ENCODE peak calls at places on chromosomes 12 and 14, in seven cellular contexts. Y is cardiac muscle cell, S is AG04450, O is A549, J is AG09309, Q is lower lobe of right lung, M is brain microvascular endothelial cell. V is an unnamed sample.
A peak's percentile ranks its signal among the peaks of the same experiment; 100 is the strongest.

GRCh38 chr14:102849522-102850379 is 72.5 kb downstream of the TRAF3 start:
- DNase-seq in Y (peak; percentile 19), S (no peak), O (no peak), J (no peak), Q (no peak), M (no peak), V (no peak)

GRCh38 chr12:56810918-56811317 is 47.8 kb downstream of the HSD17B6 start:
- DNase-seq in Y (no peak), S (no peak), O (no peak), J (no peak), Q (no peak), M (no peak), V (no peak)

GRCh38 chr14:101005447-101005846 is 101.9 kb upstream of the RTL1 start:
- DNase-seq in Y (no peak), S (no peak), O (no peak), J (no peak), Q (peak; percentile 78), M (no peak), V (no peak)

GRCh38 chr12:38907171-38907923 is 2.0 kb upstream of the CPNE8 start:
- DNase-seq in Y (no peak), S (no peak), O (no peak), J (no peak), Q (no peak), M (no peak), V (no peak)

GRCh38 chr12:41242613-41243012 is 54.5 kb downstream of the PDZRN4 start:
- DNase-seq in Y (no peak), S (no peak), O (no peak), J (no peak), Q (no peak), M (no peak), V (no peak)

GRCh38 chr14:76268013-76268376 is 107.9 kb upstream of the ESRRB start:
- DNase-seq in Y (no peak), S (no peak), O (no peak), J (no peak), Q (no peak), M (no peak), V (no peak)

GRCh38 chr12:94863286-94863685 is 140.2 kb downstream of the NDUFA12 start:
- DNase-seq in Y (peak; percentile 8), S (no peak), O (no peak), J (no peak), Q (no peak), M (no peak), V (no peak)

GRCh38 chr12:52865090-52865944 is 16.5 kb upstream of the KRT78 start:
- DNase-seq in Y (peak; percentile 83), S (peak; percentile 47), O (peak; percentile 92), J (no peak), Q (peak; percentile 68), M (peak; percentile 56), V (peak; percentile 49)

GRCh38 chr12:114504311-114504710 is 98.4 kb upstream of the TBX5 start:
- DNase-seq in Y (no peak), S (no peak), O (no peak), J (no peak), Q (no peak), M (no peak), V (no peak)

GRCh38 chr12:94074970-94075695 is 73.2 kb upstream of the PLXNC1 start:
- DNase-seq in Y (peak; percentile 97), S (peak; percentile 71), O (peak; percentile 66), J (peak; percentile 91), Q (peak; percentile 62), M (peak; percentile 76), V (peak; percentile 62)

GRCh38 chr14:89444536-89445125 is 27.6 kb upstream of the FOXN3 start:
- DNase-seq in Y (peak; percentile 47), S (no peak), O (no peak), J (no peak), Q (no peak), M (no peak), V (no peak)

GRCh38 chr12:47740536-47741339 is 15.4 kb upstream of the ENDOU start:
- DNase-seq in Y (no peak), S (no peak), O (no peak), J (no peak), Q (no peak), M (no peak), V (no peak)

GRCh38 chr12:110245278-110245868 is 35.7 kb upstream of the ATP2A2 start:
- DNase-seq in Y (no peak), S (no peak), O (peak; percentile 73), J (no peak), Q (peak; percentile 58), M (no peak), V (no peak)

GRCh38 chr14:102323102-102323501 is 3.6 kb downstream of the ZNF839 start:
- DNase-seq in Y (peak; percentile 90), S (peak; percentile 57), O (peak; percentile 79), J (peak; percentile 77), Q (peak; percentile 71), M (peak; percentile 79), V (peak; percentile 63)

GRCh38 chr12:53326460-53327185 is 5.2 kb upstream of the AAAS start:
- DNase-seq in Y (no peak), S (no peak), O (no peak), J (no peak), Q (no peak), M (no peak), V (no peak)

GRCh38 chr12:24915501-24915900 is 33.4 kb downstream of the BCAT1 start:
- DNase-seq in Y (no peak), S (no peak), O (no peak), J (no peak), Q (no peak), M (no peak), V (no peak)

GRCh38 chr12:71804505-71804904 is 35.1 kb upstream of the TBC1D15 start:
- DNase-seq in Y (no peak), S (no peak), O (peak; percentile 25), J (no peak), Q (no peak), M (no peak), V (no peak)

GRCh38 chr14:91361236-91361811 is 56.3 kb downstream of the CCDC88C start:
- DNase-seq in Y (peak; percentile 92), S (no peak), O (no peak), J (peak; percentile 77), Q (peak; percentile 72), M (no peak), V (no peak)

GRCh38 chr12:14059538-14059937 is 78.1 kb upstream of the GRIN2B start:
- DNase-seq in Y (no peak), S (no peak), O (no peak), J (no peak), Q (no peak), M (no peak), V (no peak)

GRCh38 chr14:89504602-89505320 is 87.7 kb upstream of the FOXN3 start:
- DNase-seq in Y (peak; percentile 50), S (no peak), O (no peak), J (peak; percentile 58), Q (peak; percentile 63), M (peak; percentile 59), V (peak; percentile 33)

GRCh38 chr14:100839573-100840175 is 13.8 kb downstream of the MEG3 start:
- DNase-seq in Y (no peak), S (no peak), O (no peak), J (no peak), Q (peak; percentile 38), M (no peak), V (no peak)

GRCh38 chr14:97218713-97219355 is 421.7 kb downstream of the VRK1 start:
- DNase-seq in Y (no peak), S (no peak), O (peak; percentile 2), J (no peak), Q (no peak), M (no peak), V (no peak)

GRCh38 chr14:97215263-97215969 is 418.2 kb downstream of the VRK1 start:
- DNase-seq in Y (no peak), S (no peak), O (no peak), J (no peak), Q (no peak), M (no peak), V (no peak)

GRCh38 chr14:97219356-97220017 is 422.3 kb downstream of the VRK1 start:
- DNase-seq in Y (no peak), S (no peak), O (no peak), J (no peak), Q (no peak), M (no peak), V (no peak)

GRCh38 chr14:97217094-97217885 is 420.1 kb downstream of the VRK1 start:
- DNase-seq in Y (no peak), S (no peak), O (no peak), J (no peak), Q (no peak), M (no peak), V (no peak)

DNA sequence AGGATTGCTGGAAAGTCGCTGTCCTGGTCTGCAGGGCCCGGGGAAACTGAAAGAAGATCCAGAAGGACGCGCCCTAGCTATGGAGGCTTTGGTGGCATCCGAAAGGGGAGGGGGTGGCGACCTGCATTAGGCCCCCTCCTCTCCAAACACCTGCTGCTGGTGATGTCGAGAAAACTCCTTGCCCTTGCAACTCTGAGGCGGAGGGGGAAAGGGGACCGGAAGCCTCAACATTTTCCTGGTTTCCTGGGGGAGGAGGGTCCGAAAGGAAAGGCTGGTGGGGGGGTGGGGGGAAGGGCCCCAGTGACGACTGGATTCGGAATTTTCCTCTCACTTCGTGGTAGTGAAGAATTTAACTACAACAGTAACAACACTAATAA is 421.1 kb downstream of the VRK1 start:
- DNase-seq in Y (no peak), S (no peak), O (no peak), J (no peak), Q (no peak), M (no peak), V (no peak)
- H3K4me3 ChIP-seq in Y (peak overlapping the region; percentile 34), S (no peak overlapping the region), O (peak overlapping the region; percentile 42), J (peak overlapping the region; percentile 35), Q (peak overlapping the region; percentile 37), M (no peak overlapping the region), V (peak overlapping the region; percentile 46)

GRCh38 chr12:59372971-59373370 is 222.9 kb upstream of the SLC16A7 start:
- DNase-seq in Y (peak; percentile 8), S (peak; percentile 1), O (peak; percentile 4), J (no peak), Q (no peak), M (peak; percentile 43), V (no peak)
- TF ChIP-seq CTCF in Y (peak; percentile 13), S (peak; percentile 58), O (no peak), J (peak; percentile 61), Q (no peak), M (peak; percentile 59), V (peak; percentile 28)

GRCh38 chr14:104117341-104118005 is 20.9 kb upstream of the KIF26A start:
- DNase-seq in Y (no peak), S (no peak), O (no peak), J (no peak), Q (peak; percentile 54), M (no peak), V (no peak)
- H3K4me3 ChIP-seq in Y (peak overlapping the region; percentile 19), S (no peak overlapping the region), O (peak overlapping the region; percentile 54), J (no peak overlapping the region), Q (peak overlapping the region; percentile 60), M (no peak overlapping the region), V (no peak overlapping the region)

DNA sequence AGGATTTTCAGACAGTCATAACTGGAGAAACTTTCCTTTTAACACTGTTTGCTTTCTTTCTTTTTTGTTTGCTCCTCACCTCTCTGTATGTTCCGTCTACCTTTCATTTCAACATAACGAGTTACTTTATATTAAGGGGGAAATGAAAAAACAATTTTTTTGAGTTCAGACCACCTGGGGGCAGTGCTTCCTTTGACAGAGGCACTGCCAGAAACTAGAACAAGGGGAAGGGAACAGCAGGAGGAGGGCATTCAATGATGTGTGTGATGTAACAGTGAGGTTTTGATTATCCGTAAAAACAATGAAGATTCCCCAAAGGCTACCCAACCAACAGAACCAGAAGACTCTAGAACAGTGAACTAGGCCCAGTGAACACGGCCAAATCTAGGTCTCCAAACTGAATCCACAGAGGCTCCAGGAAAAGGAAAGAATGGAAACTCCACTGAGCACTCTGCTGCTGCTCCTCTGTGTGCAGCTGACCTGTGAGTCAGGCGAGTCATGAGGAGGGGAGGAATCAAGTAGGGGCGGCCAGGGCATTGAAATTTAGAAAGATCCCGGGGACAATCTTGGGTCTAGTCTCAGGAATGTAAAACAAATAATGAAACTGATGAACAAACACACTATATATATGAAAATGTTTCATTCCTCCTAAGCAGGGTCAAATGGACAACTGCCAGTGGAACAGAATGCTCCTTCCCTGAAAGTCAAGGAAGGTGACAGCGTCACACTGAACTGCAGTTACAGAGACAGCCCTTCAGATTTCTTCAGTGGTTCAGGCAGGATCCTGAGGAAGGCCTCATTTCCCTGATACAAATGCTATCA is 323.5 kb downstream of the DAD1 start:
- DNase-seq in Y (peak; percentile 6), S (no peak), O (no peak), J (no peak), Q (no peak), M (peak; percentile 35), V (no peak)
- TF ChIP-seq CTCF in Y (peak; percentile 6), S (peak; percentile 51), O (no peak), J (no peak), Q (no peak), M (peak; percentile 58), V (peak; percentile 39)